ENCODE peak calls at places on chromosomes 6 and 20, in six cellular contexts. D is heart left ventricle; B is A549; K is SJSA1; Z is right lobe of liver; L is CD8-positive, alpha-beta memory T cell. S is an unnamed sample.

GRCh38 chr6:160031442-160031841 is 62.6 kb downstream of the IGF2R start:
- DNase-seq in Z (no peak), K (no peak), D (no peak), L (no peak), B (no peak), S (no peak)

GRCh38 chr20:63977392-63978276 is 1.8 kb downstream of the SAMD10 start:
- DNase-seq in L (peak; percentile 70), K (no peak), D (peak; percentile 48), B (no peak), Z (peak; percentile 56), S (no peak)

GRCh38 chr6:52305948-52306767 is 21.6 kb upstream of the MCM3 start:
- DNase-seq in L (no peak), B (no peak), Z (no peak), K (no peak), D (no peak), S (no peak)

GRCh38 chr20:34401741-34402455 is 38.8 kb downstream of the ITCH start:
- DNase-seq in B (no peak), K (no peak), D (no peak), Z (no peak), L (no peak), S (no peak)

GRCh38 chr6:3157151-3157933 is at the start of gene TUBB2A:
- DNase-seq in L (peak; percentile 92), B (peak; percentile 63), Z (peak; percentile 87), D (peak; percentile 95), K (peak; percentile 87), S (no peak)

GRCh38 chr20:31815408-31816188 is 3.6 kb upstream of the MYLK2 start:
- DNase-seq in Z (no peak), K (no peak), B (no peak), D (no peak), L (no peak), S (no peak)

GRCh38 chr20:12829121-12829520 is 179.7 kb upstream of the SPTLC3 start:
- DNase-seq in K (no peak), L (no peak), Z (no peak), D (no peak), B (no peak), S (no peak)

GRCh38 chr6:3912366-3913076 is 63.3 kb downstream of the FAM50B start:
- DNase-seq in B (no peak), L (no peak), Z (no peak), D (no peak), K (no peak), S (no peak)

GRCh38 chr20:8633366-8633765 is 435.5 kb upstream of the PLCB4 start:
- DNase-seq in L (no peak), D (no peak), K (no peak), B (no peak), Z (no peak), S (no peak)

GRCh38 chr20:59723108-59723500 is 118.8 kb downstream of the PHACTR3 start:
- DNase-seq in D (no peak), B (no peak), K (no peak), Z (no peak), L (no peak), S (no peak)

GRCh38 chr20:63973636-63974401 is 4.1 kb upstream of the ZNF512B start:
- DNase-seq in Z (peak; percentile 93), K (peak; percentile 83), L (peak; percentile 78), B (peak; percentile 86), D (peak; percentile 94), S (no peak)

GRCh38 chr20:60069626-60070025 is 111.4 kb downstream of the CDH26 start:
- DNase-seq in Z (no peak), D (no peak), K (no peak), L (no peak), B (no peak), S (no peak)

GRCh38 chr6:124743420-124743819 is 218.8 kb upstream of the RNF217 start:
- DNase-seq in Z (no peak), L (no peak), B (no peak), K (no peak), D (no peak), S (no peak)

GRCh38 chr20:35311822-35312221 is 19.6 kb upstream of the FAM83C start:
- DNase-seq in L (no peak), Z (no peak), K (no peak), D (no peak), B (no peak), S (no peak)

GRCh38 chr20:48725589-48725991 is 102.2 kb downstream of the PREX1 start:
- DNase-seq in L (no peak), K (no peak), D (no peak), B (peak; percentile 40), Z (no peak), S (no peak)

GRCh38 chr6:44387346-44388134 is at the start of gene CDC5L:
- DNase-seq in Z (peak; percentile 89), K (peak; percentile 99), D (peak; percentile 95), L (peak; percentile 95), B (peak; percentile 93), S (peak; percentile 87)

GRCh38 chr6:111823831-111824607 is 49.2 kb downstream of the FYN start:
- DNase-seq in K (peak; percentile 80), D (no peak), B (no peak), Z (no peak), L (peak; percentile 57), S (no peak)

GRCh38 chr6:47759364-47759763 is 22.5 kb upstream of the OPN5 start:
- DNase-seq in L (no peak), D (no peak), B (no peak), Z (no peak), K (no peak), S (no peak)

GRCh38 chr20:1802385-1803215 is 92.6 kb upstream of the SIRPA start:
- DNase-seq in D (peak; percentile 87), L (no peak), Z (peak; percentile 79), B (peak; percentile 78), K (peak; percentile 65), S (no peak)

GRCh38 chr6:92688328-92688727 is 731.0 kb downstream of the EPHA7 start:
- DNase-seq in B (no peak), K (no peak), L (no peak), D (no peak), Z (no peak), S (no peak)

GRCh38 chr20:17520583-17520982 is 10.6 kb downstream of the BFSP1 start:
- DNase-seq in B (no peak), D (no peak), K (no peak), L (no peak), Z (no peak), S (no peak)

GRCh38 chr6:72084992-72085569 is 198.7 kb downstream of the RIMS1 start:
- DNase-seq in B (no peak), Z (no peak), K (peak; percentile 5), L (no peak), D (no peak), S (no peak)

GRCh38 chr6:166270706-166271375 is 37.4 kb downstream of the PRR18 start:
- DNase-seq in K (no peak), L (no peak), Z (no peak), D (no peak), B (no peak), S (no peak)

GRCh38 chr6:101478891-101479290 is 85.4 kb downstream of the GRIK2 start:
- DNase-seq in L (no peak), K (no peak), B (no peak), D (no peak), Z (no peak), S (no peak)

GRCh38 chr6:34146801-34147592 is 1.1 kb upstream of the GRM4 start:
- DNase-seq in K (no peak), D (peak; percentile 27), B (no peak), Z (no peak), L (peak; percentile 21), S (no peak)

GRCh38 chr20:46057856-46058655 is 29.0 kb downstream of the SLC12A5 start:
- DNase-seq in B (no peak), Z (peak; percentile 47), D (peak; percentile 82), K (peak; percentile 23), L (no peak), S (no peak)

GRCh38 chr6:113856011-113856551 is 1.1 kb upstream of the MARCKS start:
- DNase-seq in D (no peak), Z (peak; percentile 34), K (peak; percentile 69), L (no peak), B (peak; percentile 23), S (no peak)

GRCh38 chr6:125753218-125753936 is 3.9 kb downstream of the HEY2 start:
- DNase-seq in Z (no peak), B (no peak), L (no peak), K (peak; percentile 16), D (no peak), S (no peak)

GRCh38 chr6:33661118-33661838 is 40.2 kb downstream of the ITPR3 start:
- DNase-seq in Z (no peak), L (no peak), K (no peak), B (no peak), D (no peak), S (no peak)

GRCh38 chr6:77650098-77650663 is 2.7 kb upstream of the MEI4 start:
- DNase-seq in D (peak; percentile 59), L (no peak), Z (peak; percentile 66), K (no peak), B (no peak), S (peak; percentile 70)

GRCh38 chr6:126959765-126960164 is 158.7 kb upstream of the RSPO3 start:
- DNase-seq in Z (no peak), K (no peak), B (no peak), L (no peak), D (no peak), S (no peak)

GRCh38 chr20:62305765-62306431 is 3.1 kb downstream of the ADRM1 start:
- DNase-seq in K (no peak), Z (no peak), D (no peak), B (no peak), L (no peak), S (no peak)
- H3K4me3 ChIP-seq in K (no peak overlapping the region), Z (no peak overlapping the region), D (no peak overlapping the region), B (peak overlapping the region; percentile 99), L (no peak overlapping the region), S (no peak overlapping the region)

GRCh38 chr6:106161893-106162292 is 75.8 kb downstream of the PRDM1 start:
- DNase-seq in B (no peak), D (no peak), K (no peak), L (no peak), Z (no peak), S (no peak)
- H3K27ac ChIP-seq in B (no peak overlapping the region), D (no peak overlapping the region), K (no peak overlapping the region), L (no peak overlapping the region), Z (no peak overlapping the region), S (no peak overlapping the region)

GRCh38 chr6:27230758-27231111 is 16.8 kb upstream of the PRSS16 start:
- DNase-seq in B (peak; percentile 48), L (no peak), Z (no peak), K (no peak), D (no peak), S (no peak)

GRCh38 chr6:27237089-27237723 is 10.3 kb upstream of the PRSS16 start:
- DNase-seq in L (no peak), K (no peak), D (no peak), B (no peak), Z (no peak), S (no peak)

GRCh38 chr6:27239258-27239657 is 8.2 kb upstream of the PRSS16 start:
- DNase-seq in Z (no peak), B (no peak), L (no peak), D (no peak), K (no peak), S (no peak)

GRCh38 chr6:27238010-27238983 is 9.2 kb upstream of the PRSS16 start:
- DNase-seq in B (no peak), Z (no peak), L (no peak), D (no peak), K (no peak), S (no peak)

GRCh38 chr6:27234576-27234975 is 12.9 kb upstream of the PRSS16 start:
- DNase-seq in Z (no peak), K (no peak), L (no peak), B (no peak), D (no peak), S (no peak)
- H3K4me3 ChIP-seq in Z (no peak overlapping the region), K (no peak overlapping the region), L (no peak overlapping the region), B (peak overlapping the region; percentile 59), D (no peak overlapping the region), S (no peak overlapping the region)

GRCh38 chr6:7589949-7590917 is at the start of gene SNRNP48:
- DNase-seq in K (peak; percentile 93), L (peak; percentile 93), B (peak; percentile 69), D (peak; percentile 96), Z (peak; percentile 95), S (peak; percentile 73)
- H3K27ac ChIP-seq in K (peak within 1 kb of the TSS; percentile 53), L (peak within 1 kb of the TSS; percentile 72), B (peak within 1 kb of the TSS; percentile 78), D (peak within 1 kb of the TSS; percentile 82), Z (peak within 1 kb of the TSS; percentile 68), S (no peak within 1 kb of the TSS)